ENCODE peak calls at places on chromosomes 11 and 22, in five cellular contexts. U is tibial nerve, O is neural crest cell, P is epithelial cell of esophagus, C is mucosa of descending colon. A is an unnamed sample.

GRCh38 chr11:120344302-120345004 is 8.2 kb downstream of the ARHGEF12 start:
- DNase-seq in U (no peak), O (no peak), P (peak), C (no peak), A (peak)

GRCh38 chr11:1219836-1220810 is 2.7 kb upstream of the MUC5B start:
- DNase-seq in U (no peak), O (no peak), P (no peak), C (peak), A (no peak)

GRCh38 chr22:27752771-27753170 is 48.8 kb downstream of the MN1 start:
- DNase-seq in U (no peak), O (no peak), P (peak), C (peak), A (no peak)

GRCh38 chr11:3803726-3804510 is 4.4 kb upstream of the PGAP2 start:
- DNase-seq in U (no peak), O (no peak), P (peak), C (no peak), A (no peak)

GRCh38 chr11:92159931-92160330 is 64.7 kb upstream of the FAT3 start:
- DNase-seq in U (no peak), O (no peak), P (no peak), C (no peak), A (no peak)

GRCh38 chr11:15617126-15617525 is 502.4 kb downstream of the INSC start:
- DNase-seq in U (no peak), O (no peak), P (no peak), C (no peak), A (no peak)

GRCh38 chr11:128949791-128950454 is 7.3 kb upstream of the TP53AIP1 start:
- DNase-seq in U (no peak), O (no peak), P (peak), C (no peak), A (no peak)

GRCh38 chr11:111922803-111923202 is 4.1 kb downstream of the C11orf52 start:
- DNase-seq in U (no peak), O (no peak), P (peak), C (no peak), A (no peak)

GRCh38 chr22:39985383-39986045 is 9.2 kb upstream of the FAM83F start:
- DNase-seq in U (no peak), O (no peak), P (peak), C (peak), A (peak)

GRCh38 chr11:126529037-126529436 is 173.6 kb downstream of the ST3GAL4 start:
- DNase-seq in U (no peak), O (no peak), P (no peak), C (no peak), A (no peak)

GRCh38 chr11:69699213-69699612 is 4.6 kb downstream of the FGF19 start:
- DNase-seq in U (no peak), O (no peak), P (no peak), C (no peak), A (no peak)

GRCh38 chr11:29124436-29124835 is 892.4 kb downstream of the KCNA4 start:
- DNase-seq in U (no peak), O (no peak), P (no peak), C (no peak), A (no peak)

GRCh38 chr11:36249271-36249670 is 40.0 kb downstream of the COMMD9 start:
- DNase-seq in U (no peak), O (no peak), P (peak), C (no peak), A (peak)

GRCh38 chr11:2519879-2520735 is 75.3 kb downstream of the KCNQ1 start:
- DNase-seq in U (peak), O (no peak), P (no peak), C (peak), A (no peak)

GRCh38 chr22:49228431-49229037 is 599.1 kb downstream of the BRD1 start:
- DNase-seq in U (no peak), O (no peak), P (no peak), C (no peak), A (no peak)

GRCh38 chr11:47983464-47984397 is 3.4 kb downstream of the PTPRJ start:
- DNase-seq in U (no peak), O (no peak), P (no peak), C (peak), A (no peak)

GRCh38 chr11:107776062-107776461 is 64.2 kb upstream of the SLN start:
- DNase-seq in U (no peak), O (no peak), P (no peak), C (no peak), A (no peak)

DNA sequence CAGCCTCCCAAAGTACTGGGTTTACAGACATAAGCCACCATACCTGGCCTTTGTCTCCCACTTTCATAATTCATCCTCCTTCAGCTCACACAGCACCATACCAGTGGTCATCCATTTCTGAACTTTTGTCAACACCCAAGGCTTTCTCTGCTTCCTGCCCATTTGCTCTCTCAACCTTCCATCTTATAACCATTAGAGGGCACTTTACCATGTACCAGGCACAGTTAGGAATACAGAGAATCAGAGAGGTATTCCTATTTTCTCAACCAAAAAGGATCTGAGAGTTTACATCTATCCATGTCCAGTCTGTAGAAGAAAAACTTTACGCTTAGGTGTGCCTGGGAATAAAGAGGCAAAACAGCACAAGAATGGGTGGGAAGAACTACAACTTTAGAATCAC is 397.6 kb downstream of the BUD13 start:
- DNase-seq in U (no peak), O (no peak), P (no peak), C (no peak), A (no peak)
- TF ChIP-seq CTCF in U (no peak), O (no peak), P (no peak), C (no peak), A (no peak)

GRCh38 chr11:45774023-45774655 is 30.8 kb upstream of the SLC35C1 start:
- DNase-seq in U (no peak), O (no peak), P (no peak), C (no peak), A (no peak)

GRCh38 chr11:45769960-45770359 is 35.0 kb upstream of the SLC35C1 start:
- DNase-seq in U (no peak), O (no peak), P (no peak), C (no peak), A (no peak)

GRCh38 chr11:45771194-45771941 is 33.6 kb upstream of the SLC35C1 start:
- DNase-seq in U (peak), O (peak), P (peak), C (peak), A (peak)

GRCh38 chr11:45773271-45774022 is 31.5 kb upstream of the SLC35C1 start:
- DNase-seq in U (no peak), O (no peak), P (no peak), C (no peak), A (no peak)

DNA sequence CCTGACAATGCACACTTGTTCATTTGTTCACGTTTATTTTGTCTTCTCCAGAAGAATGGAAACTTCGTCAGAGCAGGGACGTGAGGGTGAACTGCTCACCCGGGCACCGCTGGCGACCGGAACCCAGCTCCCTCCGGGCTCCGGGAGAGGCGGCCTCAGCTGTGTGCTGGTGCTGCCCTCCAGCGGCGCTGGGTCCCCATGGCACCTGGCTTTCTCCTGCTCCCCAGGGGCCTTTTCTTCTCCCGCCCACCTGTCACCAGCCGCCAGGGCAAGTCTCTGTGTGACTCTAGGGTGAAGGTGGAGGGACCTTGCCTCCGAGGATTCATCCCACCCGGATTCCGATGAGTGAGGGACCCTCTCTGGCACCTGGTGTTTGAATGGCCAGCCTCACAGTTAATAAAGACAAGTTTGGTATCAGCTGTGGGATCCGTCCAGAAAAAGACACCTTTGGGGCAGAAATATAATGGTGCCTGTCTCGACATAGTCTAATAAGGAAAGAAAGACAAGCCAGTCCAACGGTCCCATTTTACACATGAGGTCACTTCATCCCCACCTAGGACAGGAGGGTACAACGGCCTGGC is 32.9 kb upstream of the SLC35C1 start:
- DNase-seq in U (peak), O (peak), P (peak), C (peak), A (peak)
- TF ChIP-seq CTCF in U (peak), O (peak), P (peak), C (peak), A (peak)

GRCh38 chr11:11987503-11988022 is 20.9 kb downstream of the DKK3 start:
- DNase-seq in U (no peak), O (no peak), P (peak), C (no peak), A (peak)
- TF ChIP-seq CTCF in U (peak), O (peak), P (peak), C (no peak), A (no peak)

GRCh38 chr11:34585870-34586654 is 34.8 kb upstream of the EHF start:
- DNase-seq in U (no peak), O (peak), P (peak), C (no peak), A (no peak)
- TF ChIP-seq CTCF in U (peak), O (peak), P (peak), C (peak), A (peak)

GRCh38 chr22:33917744-33918406 is 2.4 kb downstream of the LARGE1 start:
- DNase-seq in U (no peak), O (no peak), P (no peak), C (no peak), A (no peak)
- TF ChIP-seq CTCF in U (no peak), O (peak), P (no peak), C (no peak), A (no peak)

GRCh38 chr11:114059984-114060401 is 482 bp downstream of the ZBTB16 start:
- DNase-seq in U (no peak), O (no peak), P (peak), C (peak), A (peak)
- TF ChIP-seq CTCF in U (no peak), O (no peak), P (no peak), C (no peak), A (no peak)

DNA sequence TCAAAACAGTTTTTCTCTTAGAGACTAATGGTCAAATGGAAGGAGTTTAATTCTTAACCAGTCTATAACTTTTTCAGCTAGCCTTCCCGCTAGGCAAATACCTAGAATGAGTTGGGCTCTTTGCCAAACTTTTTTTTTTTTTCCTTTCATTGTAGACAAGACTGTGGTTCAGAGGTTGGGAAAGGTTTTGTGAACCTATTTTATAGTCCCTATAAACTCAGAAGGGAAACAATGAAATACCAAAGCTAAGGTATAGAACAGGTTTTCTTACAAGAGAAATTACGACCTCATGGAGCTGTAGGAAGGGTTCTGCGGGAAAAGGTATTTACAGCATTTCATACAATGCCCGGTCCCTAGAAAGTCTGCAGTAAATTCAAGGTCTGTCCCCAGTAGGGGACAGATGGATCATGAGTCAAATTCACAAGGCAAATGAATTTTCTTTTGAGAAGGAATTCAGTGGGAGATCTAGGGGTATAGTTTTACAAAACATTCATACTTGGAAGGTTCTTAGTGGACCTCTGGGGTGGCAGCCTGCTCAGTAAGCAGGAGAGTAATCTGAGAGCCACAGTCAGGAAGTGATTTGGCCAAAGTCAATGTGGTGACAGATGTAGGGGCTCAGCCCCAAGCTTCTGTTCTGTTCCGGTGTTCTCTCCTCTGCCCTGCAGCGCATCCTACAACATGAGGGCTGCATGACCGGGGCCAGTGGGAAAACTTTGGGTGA is 146.8 kb downstream of the DBX1 start:
- DNase-seq in U (no peak), O (no peak), P (peak), C (no peak), A (no peak)
- TF ChIP-seq CTCF in U (no peak), O (no peak), P (no peak), C (no peak), A (no peak)

DNA sequence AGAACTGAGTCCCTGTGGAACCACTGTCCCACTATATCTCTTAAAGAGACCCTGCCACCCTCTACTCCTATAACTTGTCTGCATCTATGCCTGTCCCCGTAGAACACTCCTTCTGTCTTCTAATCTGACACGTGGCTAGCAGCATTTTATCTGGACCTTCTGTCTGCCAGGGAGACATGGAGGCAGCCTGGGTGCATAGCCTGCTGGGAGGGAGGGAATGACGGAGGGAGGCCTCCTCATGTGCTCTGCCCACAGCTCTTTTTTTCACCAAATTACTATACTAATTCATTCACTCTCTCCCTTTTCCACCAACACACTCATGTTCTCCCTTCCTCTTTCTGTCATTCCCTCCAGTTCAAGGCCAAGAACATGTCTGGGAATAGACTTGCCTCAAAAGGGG is 7.6 kb upstream of the THRSP start:
- DNase-seq in U (no peak), O (no peak), P (no peak), C (no peak), A (no peak)
- TF ChIP-seq CTCF in U (no peak), O (no peak), P (no peak), C (no peak), A (no peak)

GRCh38 chr11:85694385-85694980 is 8.5 kb upstream of the CCDC89 start:
- DNase-seq in U (no peak), O (no peak), P (peak), C (no peak), A (no peak)
- TF ChIP-seq CTCF in U (peak), O (peak), P (peak), C (no peak), A (peak)

DNA sequence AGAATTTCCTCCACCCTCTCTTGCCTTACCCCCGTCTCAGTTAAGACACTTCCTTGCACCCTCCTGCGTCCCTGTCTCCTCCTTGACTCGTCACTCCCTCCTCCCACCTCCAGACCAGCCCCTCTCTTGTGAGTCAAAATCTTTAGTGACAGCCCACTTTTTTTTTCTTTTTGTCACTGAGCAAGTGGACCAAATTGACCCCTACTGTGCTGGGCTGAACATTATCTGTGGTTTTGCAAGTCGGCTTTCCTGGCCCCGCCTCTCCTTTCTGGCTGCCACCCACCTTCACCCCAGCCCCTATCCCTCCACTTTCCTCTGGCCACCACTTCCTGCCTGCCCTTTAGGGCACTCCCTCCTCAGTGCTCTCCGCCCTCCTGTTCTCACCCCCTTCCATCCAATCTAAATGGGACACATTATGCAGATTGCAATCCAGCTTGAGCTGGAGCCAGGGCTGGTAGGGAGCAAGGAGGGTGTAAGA is at the start of gene APLNR:
- DNase-seq in U (no peak), O (no peak), P (no peak), C (no peak), A (peak)
- TF ChIP-seq CTCF in U (no peak), O (no peak), P (no peak), C (no peak), A (no peak)